ENCODE peak calls at places on chromosome 14, in nine cellular contexts. B is AG10803, F is left lung, J is lower leg skin, E is retinal pigment epithelial cell, U is H7, K is epithelial cell of esophagus, R is AG09309, Q is neuronal stem cell. C is an unnamed sample.

GRCh38 chr14:30855345-30856037 is 18.9 kb upstream of the COCH start:
- DNase-seq in B (no peak), Q (no peak), R (no peak), J (no peak), F (no peak), U (no peak), K (no peak), E (no peak), C (no peak)

GRCh38 chr14:105492051-105492965 is 1.3 kb downstream of the TEDC1 start:
- DNase-seq in J (peak), F (peak), B (no peak), E (no peak), K (no peak), Q (no peak), U (no peak), R (no peak), C (no peak)

GRCh38 chr14:105091335-105092123 is 26.3 kb upstream of the GPR132 start:
- DNase-seq in K (peak), R (no peak), Q (no peak), B (peak), U (no peak), E (peak), J (peak), F (peak), C (no peak)

GRCh38 chr14:22898302-22898894 is 15.4 kb downstream of the REM2 start:
- DNase-seq in B (peak), J (no peak), U (no peak), E (no peak), F (no peak), Q (no peak), K (peak), R (no peak), C (no peak)

GRCh38 chr14:66965831-66966230 is 223.4 kb upstream of the GARIN2 start:
- DNase-seq in F (no peak), E (no peak), Q (no peak), J (no peak), B (peak), R (no peak), K (peak), U (no peak), C (no peak)

GRCh38 chr14:65359503-65359902 is 53.0 kb upstream of the FUT8 start:
- DNase-seq in R (no peak), U (no peak), K (peak), J (no peak), F (no peak), Q (no peak), B (peak), E (no peak), C (no peak)

GRCh38 chr14:30808576-30808975 is 65.8 kb upstream of the COCH start:
- DNase-seq in F (no peak), Q (no peak), B (no peak), R (no peak), U (no peak), K (no peak), E (no peak), J (no peak), C (no peak)

GRCh38 chr14:80316426-80316825 is 105.1 kb upstream of the DIO2 start:
- DNase-seq in E (no peak), Q (no peak), F (no peak), J (no peak), B (peak), K (no peak), R (no peak), U (no peak), C (no peak)

GRCh38 chr14:92686763-92687427 is 61.5 kb downstream of the LGMN start:
- DNase-seq in E (no peak), B (peak), Q (peak), U (peak), R (no peak), K (peak), J (peak), F (peak), C (no peak)

GRCh38 chr14:96255501-96256366 is at the start of gene BDKRB1:
- DNase-seq in K (peak), R (peak), F (no peak), B (peak), E (peak), U (no peak), J (no peak), Q (no peak), C (no peak)

GRCh38 chr14:37428954-37429353 is 166.1 kb downstream of the FOXA1 start:
- DNase-seq in K (peak), B (no peak), R (no peak), U (no peak), J (no peak), Q (no peak), E (peak), F (no peak), C (no peak)

GRCh38 chr14:37326434-37326833 is 128.7 kb downstream of the MIPOL1 start:
- DNase-seq in J (no peak), R (no peak), B (no peak), U (no peak), F (no peak), Q (no peak), E (no peak), K (no peak), C (no peak)

GRCh38 chr14:92503756-92504491 is 9.7 kb upstream of the RIN3 start:
- DNase-seq in U (no peak), J (no peak), B (peak), F (no peak), Q (no peak), E (no peak), K (peak), R (no peak), C (no peak)

GRCh38 chr14:26132061-26132460 is 465.8 kb downstream of the NOVA1 start:
- DNase-seq in F (no peak), U (no peak), K (no peak), J (no peak), B (no peak), R (no peak), E (no peak), Q (no peak), C (no peak)

GRCh38 chr14:68970096-68970612 is 8.9 kb downstream of the ACTN1 start:
- DNase-seq in Q (no peak), R (no peak), B (no peak), E (no peak), F (no peak), U (no peak), K (no peak), J (no peak), C (no peak)

GRCh38 chr14:58718226-58718625 is 80.5 kb downstream of the DACT1 start:
- DNase-seq in R (no peak), B (no peak), F (no peak), K (no peak), E (peak), Q (no peak), J (no peak), U (no peak), C (no peak)

GRCh38 chr14:92726135-92726932 is 22.1 kb downstream of the LGMN start:
- DNase-seq in Q (no peak), U (no peak), E (peak), K (peak), R (peak), J (peak), F (peak), B (peak), C (peak)

DNA sequence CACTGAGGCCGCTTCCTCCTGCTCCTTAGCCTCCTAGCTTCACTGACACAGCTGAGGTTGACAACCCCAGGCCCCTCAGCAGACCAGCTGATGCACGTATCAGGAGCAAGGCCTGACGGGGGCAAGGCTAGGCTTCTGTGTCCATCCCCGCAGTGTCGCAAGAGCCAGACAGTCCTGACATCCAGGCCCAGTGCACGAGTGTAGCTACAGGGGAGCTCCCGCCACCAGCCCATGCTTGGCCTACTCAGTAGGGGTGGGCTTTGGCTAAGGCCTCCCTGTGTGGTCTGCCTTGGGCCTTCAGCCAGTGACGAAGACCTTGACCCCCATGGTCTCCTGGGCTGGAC is 179.1 kb downstream of the DPF3 start:
- DNase-seq in E (no peak), J (no peak), K (no peak), U (no peak), R (no peak), Q (no peak), F (no peak), B (no peak), C (no peak)
- H3K4me3 ChIP-seq in E (no peak), J (no peak), K (no peak), U (no peak), R (no peak), Q (no peak), F (no peak), B (no peak), C (no peak)

DNA sequence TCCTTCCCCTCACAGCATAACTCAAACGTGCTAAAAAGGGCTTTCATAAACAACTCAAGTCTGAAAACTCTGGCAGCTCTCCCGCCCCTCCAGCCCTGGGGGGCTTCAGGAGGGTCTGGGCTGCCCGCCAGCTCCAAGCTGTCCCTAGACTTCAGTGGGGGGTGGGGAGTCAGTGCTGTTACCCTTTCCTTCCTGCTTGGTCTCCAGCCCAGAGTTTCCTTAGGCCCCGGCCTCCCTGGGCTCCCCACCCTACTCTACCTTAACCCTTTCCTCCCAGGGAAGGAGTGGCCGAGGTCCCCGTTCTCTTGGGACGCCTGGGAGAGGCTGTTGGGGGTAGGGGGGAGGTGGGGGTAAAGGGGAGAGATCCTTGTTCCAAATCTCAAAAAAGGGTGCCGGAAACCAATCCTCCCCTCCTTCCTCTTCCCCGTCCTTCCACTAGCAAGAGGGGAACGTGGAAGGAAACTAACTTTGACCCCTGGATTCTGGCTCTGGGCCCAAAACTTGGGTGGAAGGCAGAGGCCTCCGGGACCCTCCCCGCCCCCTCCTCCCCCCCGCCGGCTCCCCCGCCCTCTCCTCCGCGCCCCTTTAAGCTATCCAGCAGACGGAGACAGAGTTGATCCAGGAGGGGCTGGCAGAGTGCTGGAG is 383 bp upstream of the NYNRIN start:
- DNase-seq in E (no peak), U (peak), B (no peak), F (no peak), R (no peak), K (no peak), J (no peak), Q (peak), C (no peak)
- H3K4me3 ChIP-seq in E (peak), U (peak), B (peak), F (peak), R (peak), K (peak), J (no peak), Q (peak), C (peak)

GRCh38 chr14:54686219-54686870 is 119.4 kb downstream of the SAMD4A start:
- DNase-seq in F (no peak), B (peak), U (no peak), Q (no peak), J (peak), E (no peak), K (peak), R (peak), C (peak)
- H3K4me3 ChIP-seq in F (no peak), B (peak), U (no peak), Q (no peak), J (no peak), E (no peak), K (no peak), R (no peak), C (no peak)

GRCh38 chr14:77141592-77142288 is at the start of gene ZDHHC22:
- DNase-seq in K (no peak), F (no peak), R (no peak), Q (no peak), B (no peak), E (no peak), J (no peak), U (peak), C (no peak)
- H3K4me3 ChIP-seq in K (no peak), F (no peak), R (peak), Q (peak), B (peak), E (peak), J (no peak), U (peak), C (peak)

GRCh38 chr14:76874734-76875133 is 48.5 kb downstream of the LRRC74A start:
- DNase-seq in K (no peak), R (no peak), F (no peak), J (no peak), E (no peak), B (no peak), U (no peak), Q (no peak), C (no peak)
- H3K4me3 ChIP-seq in K (no peak), R (no peak), F (no peak), J (no peak), E (no peak), B (no peak), U (no peak), Q (no peak), C (no peak)

GRCh38 chr14:104036250-104036649 is 49.2 kb upstream of the ASPG start:
- DNase-seq in K (no peak), E (no peak), U (no peak), J (no peak), F (no peak), B (no peak), Q (no peak), R (no peak), C (no peak)
- H3K4me3 ChIP-seq in K (no peak), E (no peak), U (no peak), J (no peak), F (no peak), B (no peak), Q (no peak), R (no peak), C (no peak)

GRCh38 chr14:32761381-32761968 is 177.2 kb upstream of the NPAS3 start:
- DNase-seq in B (peak), J (no peak), U (no peak), R (no peak), K (peak), E (peak), F (no peak), Q (peak), C (no peak)
- H3K4me3 ChIP-seq in B (no peak), J (no peak), U (no peak), R (no peak), K (no peak), E (no peak), F (no peak), Q (no peak), C (no peak)